ENCODE peak calls at places on chromosomes 2 and 18, in seven cellular contexts. D, O, G, F, L, Q and E are unnamed samples.
A peak's percentile ranks its signal among the peaks of the same experiment; 100 is the strongest.

GRCh38 chr18:65468881-65469280 is 281.9 kb upstream of the CDH7 start:
- DNase-seq in F (no peak), L (no peak), Q (no peak), D (no peak), O (no peak), G (no peak), E (no peak)

GRCh38 chr2:37894601-37895000 is 30.5 kb upstream of the RMDN2 start:
- DNase-seq in L (no peak), G (no peak), Q (no peak), O (no peak), F (peak; percentile 52), D (peak; percentile 23), E (no peak)

GRCh38 chr2:226796840-226797288 is 2.8 kb downstream of the IRS1 start:
- DNase-seq in D (peak; percentile 76), F (no peak), Q (no peak), L (peak; percentile 68), G (peak; percentile 51), O (no peak), E (peak; percentile 60)

GRCh38 chr18:13501896-13502295 is 224.5 kb downstream of the FAM210A start:
- DNase-seq in F (no peak), L (no peak), D (no peak), O (no peak), Q (peak; percentile 80), G (no peak), E (peak; percentile 66)

GRCh38 chr2:29946465-29946864 is 25.1 kb upstream of the ALK start:
- DNase-seq in O (no peak), G (no peak), Q (no peak), D (no peak), L (no peak), F (no peak), E (no peak)

GRCh38 chr18:21179590-21180220 is 62.3 kb upstream of the GREB1L start:
- DNase-seq in O (peak; percentile 66), D (peak; percentile 73), G (no peak), L (peak; percentile 37), F (peak; percentile 82), Q (peak; percentile 79), E (peak; percentile 57)

GRCh38 chr2:35997488-35997887 is 358.1 kb upstream of the CRIM1 start:
- DNase-seq in L (no peak), D (no peak), G (no peak), Q (no peak), O (no peak), F (no peak), E (no peak)

GRCh38 chr2:230347659-230348305 is 20.8 kb downstream of the SP140L start:
- DNase-seq in D (peak; percentile 31), L (no peak), G (no peak), F (peak; percentile 53), O (no peak), Q (peak; percentile 67), E (peak; percentile 47)

GRCh38 chr18:48300463-48300961 is 108.7 kb downstream of the ZBTB7C start:
- DNase-seq in L (no peak), G (peak; percentile 72), D (no peak), O (no peak), Q (peak; percentile 20), F (no peak), E (no peak)

GRCh38 chr2:155308367-155309009 is 610.0 kb downstream of the KCNJ3 start:
- DNase-seq in Q (peak; percentile 9), F (no peak), D (no peak), G (no peak), L (no peak), O (peak; percentile 36), E (no peak)

GRCh38 chr2:74099271-74099670 is 48.4 kb downstream of the BOLA3 start:
- DNase-seq in F (no peak), D (no peak), G (no peak), L (no peak), Q (no peak), O (no peak), E (no peak)

GRCh38 chr2:183348492-183348891 is 224.2 kb downstream of the NUP35 start:
- DNase-seq in Q (peak; percentile 9), G (no peak), L (no peak), F (no peak), O (no peak), D (no peak), E (no peak)

GRCh38 chr2:205198130-205198505 is 484.2 kb upstream of the NRP2 start:
- DNase-seq in O (no peak), F (peak; percentile 84), Q (no peak), G (no peak), D (peak; percentile 88), L (peak; percentile 20), E (no peak)

GRCh38 chr2:196592331-196592911 is 47.1 kb upstream of the CCDC150 start:
- DNase-seq in Q (no peak), O (peak; percentile 58), D (peak; percentile 49), F (peak; percentile 48), L (no peak), G (peak; percentile 50), E (peak; percentile 52)

GRCh38 chr2:96877513-96878159 is 7.8 kb upstream of the SEMA4C start:
- DNase-seq in Q (no peak), D (no peak), L (no peak), F (no peak), G (no peak), O (no peak), E (no peak)

DNA sequence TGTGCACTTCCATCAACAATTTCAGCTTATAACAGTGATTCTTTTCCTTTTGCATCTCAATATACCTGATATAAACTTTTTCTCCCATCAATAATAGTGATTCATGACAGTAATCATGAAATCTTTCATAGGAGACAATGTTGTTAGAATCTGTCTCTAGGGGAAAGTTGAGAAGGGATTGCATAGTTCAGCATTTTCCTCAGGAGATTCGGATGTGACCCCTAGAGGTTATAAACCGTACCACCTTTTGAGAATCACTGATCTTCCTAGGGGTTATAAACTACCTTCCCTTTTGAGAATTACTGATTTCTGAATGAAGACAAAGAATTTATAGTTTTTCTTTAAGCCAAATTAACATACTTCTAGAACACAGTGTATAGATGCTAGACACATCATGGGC is 53.0 kb upstream of the GALNT3 start:
- DNase-seq in O (no peak), L (no peak), G (no peak), F (no peak), Q (no peak), D (no peak), E (no peak)
- TF ChIP-seq CTCF in O (peak; percentile 16), L (no peak), G (no peak), F (no peak), Q (peak; percentile 14), D (no peak), E (no peak)

GRCh38 chr2:234100686-234101085 is 50.2 kb downstream of the SPP2 start:
- DNase-seq in L (no peak), F (no peak), O (no peak), D (no peak), Q (no peak), G (no peak), E (no peak)

GRCh38 chr2:234099266-234099665 is 48.8 kb downstream of the SPP2 start:
- DNase-seq in Q (peak; percentile 11), F (no peak), G (no peak), L (no peak), O (no peak), D (no peak), E (peak; percentile 40)

GRCh38 chr2:234107861-234108260 is 57.4 kb downstream of the SPP2 start:
- DNase-seq in O (no peak), G (no peak), L (no peak), F (no peak), D (no peak), Q (no peak), E (no peak)

GRCh38 chr2:234098675-234099195 is 48.2 kb downstream of the SPP2 start:
- DNase-seq in G (no peak), Q (peak; percentile 10), D (no peak), L (no peak), O (no peak), F (no peak), E (no peak)

DNA sequence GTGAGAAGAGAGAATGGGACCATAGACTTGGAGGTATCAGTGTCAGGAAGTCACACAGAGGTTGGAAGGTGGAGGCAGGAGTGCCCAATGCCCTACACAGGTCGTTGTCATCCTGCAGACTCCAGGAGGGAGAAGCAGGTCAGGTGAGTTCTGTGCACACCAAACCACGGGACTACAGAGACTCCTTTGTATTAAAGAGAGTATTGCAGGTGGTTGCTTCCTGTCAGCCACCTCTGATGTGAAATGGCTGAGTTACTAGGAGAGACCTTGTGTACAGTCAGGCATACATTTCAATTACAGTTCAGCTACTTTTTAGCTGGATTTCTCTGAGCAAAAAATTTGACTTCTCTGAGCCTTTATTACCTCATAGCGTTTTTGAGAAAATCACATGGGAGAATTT is 51.6 kb downstream of the SPP2 start:
- DNase-seq in F (no peak), D (no peak), O (peak; percentile 7), G (no peak), Q (no peak), L (no peak), E (no peak)
- TF ChIP-seq CTCF in F (no peak), D (no peak), O (no peak), G (no peak), Q (no peak), L (no peak), E (no peak)

GRCh38 chr18:52459890-52460289 is 119.9 kb downstream of the DCC start:
- DNase-seq in F (no peak), L (no peak), G (no peak), Q (no peak), O (no peak), D (no peak), E (no peak)
- TF ChIP-seq CTCF in F (no peak), L (no peak), G (no peak), Q (no peak), O (no peak), D (no peak), E (no peak)

GRCh38 chr2:127228102-127228501 is 8.0 kb upstream of the CYP27C1 start:
- DNase-seq in O (no peak), G (no peak), D (no peak), L (no peak), F (peak; percentile 28), Q (no peak), E (no peak)

GRCh38 chr2:127229555-127229954 is 9.5 kb upstream of the CYP27C1 start:
- DNase-seq in L (no peak), D (no peak), F (no peak), O (no peak), G (no peak), Q (no peak), E (no peak)

GRCh38 chr2:127226132-127226519 is 6.0 kb upstream of the CYP27C1 start:
- DNase-seq in L (no peak), D (no peak), F (no peak), O (no peak), G (no peak), Q (no peak), E (no peak)

GRCh38 chr2:127226520-127227263 is 6.6 kb upstream of the CYP27C1 start:
- DNase-seq in D (peak; percentile 95), O (no peak), Q (peak; percentile 67), G (peak; percentile 85), F (peak; percentile 56), L (no peak), E (peak; percentile 59)

DNA sequence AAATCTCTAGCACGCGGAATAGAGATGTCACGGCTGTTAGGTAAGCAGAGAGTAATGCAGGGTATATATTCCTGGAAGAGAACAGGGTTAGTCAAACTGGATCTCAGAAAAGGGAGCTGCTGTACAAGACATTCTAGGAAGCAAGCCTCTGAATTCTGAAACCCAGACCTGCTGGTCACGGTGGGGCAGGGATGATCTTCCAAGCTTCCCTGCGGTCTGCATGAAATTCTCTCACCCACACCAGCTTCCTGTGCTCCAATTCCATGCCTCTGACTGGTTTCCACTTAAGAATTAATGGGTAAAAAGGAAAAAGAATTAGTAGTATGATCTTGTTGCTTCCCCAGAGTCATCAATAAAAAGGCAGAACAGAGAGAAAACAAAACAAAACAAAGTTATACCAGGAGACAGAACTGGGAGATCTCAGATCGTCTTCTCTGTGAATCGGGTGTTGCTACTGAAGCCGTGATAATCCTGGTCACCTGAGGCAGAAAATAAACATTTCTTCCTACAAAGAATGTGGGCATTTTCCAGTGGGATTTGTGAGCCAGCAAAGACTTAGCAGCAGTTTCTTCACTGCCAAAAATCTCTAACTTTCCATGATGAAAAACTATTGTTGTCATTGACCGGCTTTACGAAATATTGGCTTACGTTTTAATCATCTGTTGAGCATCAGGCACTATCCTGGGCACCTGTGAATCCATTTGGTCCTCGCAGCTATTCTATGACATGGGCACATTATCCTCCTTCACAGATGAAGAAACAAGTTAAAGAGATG is 5.3 kb upstream of the CYP27C1 start:
- DNase-seq in Q (no peak), D (peak; percentile 72), G (no peak), L (no peak), F (peak; percentile 47), O (no peak), E (no peak)
- TF ChIP-seq CTCF in Q (no peak), D (no peak), G (no peak), L (no peak), F (no peak), O (no peak), E (no peak)